ENCODE peak calls at places on chromosomes 2 and 18, in eight cellular contexts. One of them, this sample, is unnamed.

GRCh38 chr2:58571181-58571852 is 330.2 kb upstream of the FANCL start:
- DNase-seq in transverse colon: peak; percentile 30
- DNase-seq in IMR-90: peak; percentile 69
- DNase-seq in stomach: no peak
- DNase-seq in breast epithelium: peak; percentile 27
- DNase-seq in Peyer's patch: no peak
- DNase-seq in heart left ventricle: no peak
- DNase-seq in K562: peak; percentile 66
- DNase-seq in this sample: no peak

GRCh38 chr2:56338232-56338631 is 154.4 kb downstream of the CCDC85A start:
- DNase-seq in transverse colon: no peak
- DNase-seq in IMR-90: no peak
- DNase-seq in stomach: no peak
- DNase-seq in breast epithelium: no peak
- DNase-seq in Peyer's patch: no peak
- DNase-seq in heart left ventricle: no peak
- DNase-seq in K562: no peak
- DNase-seq in this sample: no peak

GRCh38 chr2:46315103-46315890 is 18.1 kb downstream of the EPAS1 start:
- DNase-seq in transverse colon: peak; percentile 85
- DNase-seq in IMR-90: peak; percentile 95
- DNase-seq in stomach: peak; percentile 91
- DNase-seq in breast epithelium: peak; percentile 91
- DNase-seq in Peyer's patch: peak; percentile 91
- DNase-seq in heart left ventricle: peak; percentile 92
- DNase-seq in K562: peak; percentile 87
- DNase-seq in this sample: peak; percentile 97

GRCh38 chr2:105439130-105439529 is 40.3 kb upstream of the FHL2 start:
- DNase-seq in transverse colon: no peak
- DNase-seq in IMR-90: no peak
- DNase-seq in stomach: no peak
- DNase-seq in breast epithelium: no peak
- DNase-seq in Peyer's patch: no peak
- DNase-seq in heart left ventricle: no peak
- DNase-seq in K562: no peak
- DNase-seq in this sample: no peak

GRCh38 chr18:22752014-22752413 is 181.1 kb upstream of the RBBP8 start:
- DNase-seq in transverse colon: no peak
- DNase-seq in IMR-90: no peak
- DNase-seq in stomach: no peak
- DNase-seq in breast epithelium: no peak
- DNase-seq in Peyer's patch: no peak
- DNase-seq in heart left ventricle: no peak
- DNase-seq in K562: no peak
- DNase-seq in this sample: no peak

GRCh38 chr2:232898592-232899541 is 28.8 kb downstream of the SNORC start:
- DNase-seq in transverse colon: no peak
- DNase-seq in IMR-90: peak; percentile 75
- DNase-seq in stomach: peak; percentile 14
- DNase-seq in breast epithelium: no peak
- DNase-seq in Peyer's patch: no peak
- DNase-seq in heart left ventricle: no peak
- DNase-seq in K562: no peak
- DNase-seq in this sample: no peak

GRCh38 chr2:163558286-163559009 is 177.4 kb downstream of the FIGN start:
- DNase-seq in transverse colon: no peak
- DNase-seq in IMR-90: no peak
- DNase-seq in stomach: no peak
- DNase-seq in breast epithelium: no peak
- DNase-seq in Peyer's patch: no peak
- DNase-seq in heart left ventricle: no peak
- DNase-seq in K562: no peak
- DNase-seq in this sample: no peak

GRCh38 chr2:216017365-216017764 is 4.0 kb upstream of the MREG start:
- DNase-seq in transverse colon: peak; percentile 33
- DNase-seq in IMR-90: peak; percentile 33
- DNase-seq in stomach: no peak
- DNase-seq in breast epithelium: peak; percentile 56
- DNase-seq in Peyer's patch: no peak
- DNase-seq in heart left ventricle: no peak
- DNase-seq in K562: no peak
- DNase-seq in this sample: no peak

DNA sequence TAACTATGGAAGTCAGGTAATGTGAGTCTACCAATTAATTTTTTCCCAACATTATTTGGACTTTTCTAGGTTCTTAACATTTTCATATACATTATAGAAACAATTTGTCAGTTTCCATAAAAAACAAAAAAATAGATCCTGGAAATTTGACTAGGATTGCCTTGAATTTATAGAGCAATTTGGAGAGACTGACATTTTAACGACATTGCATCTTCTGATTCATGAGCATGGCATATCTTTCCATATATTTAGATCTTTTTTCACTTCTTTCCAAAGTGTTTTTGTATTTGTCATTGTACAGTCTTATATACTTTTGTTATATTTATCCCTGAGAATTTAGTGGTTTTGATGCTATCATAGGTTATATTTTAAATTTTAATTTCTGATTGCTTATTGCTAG is 42.0 kb downstream of the ANKRD12 start:
- DNase-seq in transverse colon: no peak
- DNase-seq in IMR-90: no peak
- DNase-seq in stomach: no peak
- DNase-seq in breast epithelium: no peak
- DNase-seq in Peyer's patch: no peak
- DNase-seq in heart left ventricle: no peak
- DNase-seq in K562: no peak
- DNase-seq in this sample: no peak
- H3K4me1 ChIP-seq in transverse colon: peaks cover 6% of the 10 kb centered on the region
- H3K4me1 ChIP-seq in IMR-90: no peaks in the 10 kb centered on the region
- H3K4me1 ChIP-seq in stomach: peaks cover 71% of the 10 kb centered on the region
- H3K4me1 ChIP-seq in breast epithelium: no peaks in the 10 kb centered on the region
- H3K4me1 ChIP-seq in Peyer's patch: no peaks in the 10 kb centered on the region
- H3K4me1 ChIP-seq in heart left ventricle: peaks cover 17% of the 10 kb centered on the region
- H3K4me1 ChIP-seq in K562: peaks cover 6% of the 10 kb centered on the region
- H3K4me1 ChIP-seq in this sample: no peaks in the 10 kb centered on the region

GRCh38 chr2:84946204-84947009 is 24.6 kb upstream of the KCMF1 start:
- DNase-seq in transverse colon: peak; percentile 77
- DNase-seq in IMR-90: peak; percentile 91
- DNase-seq in stomach: peak; percentile 57
- DNase-seq in breast epithelium: no peak
- DNase-seq in Peyer's patch: peak; percentile 83
- DNase-seq in heart left ventricle: no peak
- DNase-seq in K562: no peak
- DNase-seq in this sample: no peak
- TF ChIP-seq POLR2A in transverse colon: peak; percentile 72
- TF ChIP-seq POLR2A in IMR-90: peak; percentile 68
- TF ChIP-seq POLR2A in stomach: no peak
- TF ChIP-seq POLR2A in breast epithelium: no peak
- TF ChIP-seq POLR2A in Peyer's patch: peak; percentile 46
- TF ChIP-seq POLR2A in heart left ventricle: no peak
- TF ChIP-seq POLR2A in K562: no peak
- TF ChIP-seq POLR2A in this sample: no peak

GRCh38 chr2:9407363-9407811 is 15.9 kb downstream of the ITGB1BP1 start:
- DNase-seq in transverse colon: no peak
- DNase-seq in IMR-90: peak; percentile 47
- DNase-seq in stomach: no peak
- DNase-seq in breast epithelium: no peak
- DNase-seq in Peyer's patch: no peak
- DNase-seq in heart left ventricle: no peak
- DNase-seq in K562: no peak
- DNase-seq in this sample: no peak

GRCh38 chr2:9408641-9409151 is 14.6 kb downstream of the ITGB1BP1 start:
- DNase-seq in transverse colon: no peak
- DNase-seq in IMR-90: no peak
- DNase-seq in stomach: no peak
- DNase-seq in breast epithelium: peak; percentile 65
- DNase-seq in Peyer's patch: no peak
- DNase-seq in heart left ventricle: no peak
- DNase-seq in K562: no peak
- DNase-seq in this sample: no peak

GRCh38 chr2:9405636-9406035 is 17.7 kb downstream of the ITGB1BP1 start:
- DNase-seq in transverse colon: no peak
- DNase-seq in IMR-90: peak; percentile 73
- DNase-seq in stomach: no peak
- DNase-seq in breast epithelium: no peak
- DNase-seq in Peyer's patch: no peak
- DNase-seq in heart left ventricle: no peak
- DNase-seq in K562: no peak
- DNase-seq in this sample: no peak

GRCh38 chr2:9403924-9404323 is 19.4 kb downstream of the ITGB1BP1 start:
- DNase-seq in transverse colon: no peak
- DNase-seq in IMR-90: peak; percentile 83
- DNase-seq in stomach: no peak
- DNase-seq in breast epithelium: no peak
- DNase-seq in Peyer's patch: no peak
- DNase-seq in heart left ventricle: no peak
- DNase-seq in K562: no peak
- DNase-seq in this sample: no peak

GRCh38 chr2:9406529-9407362 is 16.6 kb downstream of the ITGB1BP1 start:
- DNase-seq in transverse colon: no peak
- DNase-seq in IMR-90: peak; percentile 70
- DNase-seq in stomach: no peak
- DNase-seq in breast epithelium: no peak
- DNase-seq in Peyer's patch: no peak
- DNase-seq in heart left ventricle: no peak
- DNase-seq in K562: no peak
- DNase-seq in this sample: no peak
- H3K36me3 ChIP-seq in transverse colon: peaks cover 14% of the 10 kb centered on the region
- H3K36me3 ChIP-seq in IMR-90: peaks cover 24% of the 10 kb centered on the region
- H3K36me3 ChIP-seq in stomach: peaks cover 92% of the 10 kb centered on the region
- H3K36me3 ChIP-seq in breast epithelium: no peaks in the 10 kb centered on the region
- H3K36me3 ChIP-seq in Peyer's patch: no peaks in the 10 kb centered on the region
- H3K36me3 ChIP-seq in heart left ventricle: peaks cover 10% of the 10 kb centered on the region
- H3K36me3 ChIP-seq in K562: peaks cover 41% of the 10 kb centered on the region
- H3K36me3 ChIP-seq in this sample: no peaks in the 10 kb centered on the region

GRCh38 chr2:97713296-97714083 is at the start of gene ZAP70:
- DNase-seq in transverse colon: no peak
- DNase-seq in IMR-90: no peak
- DNase-seq in stomach: no peak
- DNase-seq in breast epithelium: no peak
- DNase-seq in Peyer's patch: peak; percentile 50
- DNase-seq in heart left ventricle: no peak
- DNase-seq in K562: no peak
- DNase-seq in this sample: peak; percentile 40
- H3K4me1 ChIP-seq in transverse colon: no peaks in the 10 kb centered on the region
- H3K4me1 ChIP-seq in IMR-90: no peaks in the 10 kb centered on the region
- H3K4me1 ChIP-seq in stomach: no peaks in the 10 kb centered on the region
- H3K4me1 ChIP-seq in breast epithelium: no peaks in the 10 kb centered on the region
- H3K4me1 ChIP-seq in Peyer's patch: no peaks in the 10 kb centered on the region
- H3K4me1 ChIP-seq in heart left ventricle: no peaks in the 10 kb centered on the region
- H3K4me1 ChIP-seq in K562: peaks cover 48% of the 10 kb centered on the region
- H3K4me1 ChIP-seq in this sample: no peaks in the 10 kb centered on the region

GRCh38 chr2:172103471-172104292 is 982 bp upstream of the DLX2 start:
- DNase-seq in transverse colon: peak; percentile 83
- DNase-seq in IMR-90: peak; percentile 86
- DNase-seq in stomach: peak; percentile 82
- DNase-seq in breast epithelium: peak; percentile 56
- DNase-seq in Peyer's patch: peak; percentile 88
- DNase-seq in heart left ventricle: peak; percentile 83
- DNase-seq in K562: peak; percentile 92
- DNase-seq in this sample: peak; percentile 86
- TF ChIP-seq POLR2A in transverse colon: no peak
- TF ChIP-seq POLR2A in IMR-90: no peak
- TF ChIP-seq POLR2A in stomach: no peak
- TF ChIP-seq POLR2A in breast epithelium: no peak
- TF ChIP-seq POLR2A in Peyer's patch: no peak
- TF ChIP-seq POLR2A in heart left ventricle: no peak
- TF ChIP-seq POLR2A in K562: no peak
- TF ChIP-seq POLR2A in this sample: no peak

DNA sequence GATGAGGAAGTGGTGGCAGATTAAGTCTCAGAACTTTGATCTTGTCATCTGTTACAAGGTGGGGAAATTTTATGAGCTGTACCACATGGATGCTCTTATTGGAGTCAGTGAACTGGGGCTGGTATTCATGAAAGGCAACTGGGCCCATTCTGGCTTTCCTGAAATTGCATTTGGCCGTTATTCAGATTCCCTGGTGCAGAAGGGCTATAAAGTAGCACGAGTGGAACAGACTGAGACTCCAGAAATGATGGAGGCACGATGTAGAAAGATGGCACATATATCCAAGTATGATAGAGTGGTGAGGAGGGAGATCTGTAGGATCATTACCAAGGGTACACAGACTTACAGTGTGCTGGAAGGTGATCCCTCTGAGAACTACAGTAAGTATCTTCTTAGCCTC is 16.3 kb downstream of the MSH6 start:
- DNase-seq in transverse colon: no peak
- DNase-seq in IMR-90: no peak
- DNase-seq in stomach: no peak
- DNase-seq in breast epithelium: no peak
- DNase-seq in Peyer's patch: no peak
- DNase-seq in heart left ventricle: no peak
- DNase-seq in K562: no peak
- DNase-seq in this sample: no peak
- H3K36me3 ChIP-seq in transverse colon: peaks cover 55% of the 10 kb centered on the region
- H3K36me3 ChIP-seq in IMR-90: peaks cover 68% of the 10 kb centered on the region
- H3K36me3 ChIP-seq in stomach: peaks cover 99% of the 10 kb centered on the region
- H3K36me3 ChIP-seq in breast epithelium: peaks cover 11% of the 10 kb centered on the region
- H3K36me3 ChIP-seq in Peyer's patch: no peaks in the 10 kb centered on the region
- H3K36me3 ChIP-seq in heart left ventricle: peaks cover 29% of the 10 kb centered on the region
- H3K36me3 ChIP-seq in K562: peaks cover 98% of the 10 kb centered on the region
- H3K36me3 ChIP-seq in this sample: no peaks in the 10 kb centered on the region

GRCh38 chr18:31678425-31678824 is 6.0 kb downstream of the B4GALT6 start:
- DNase-seq in transverse colon: no peak
- DNase-seq in IMR-90: no peak
- DNase-seq in stomach: no peak
- DNase-seq in breast epithelium: no peak
- DNase-seq in Peyer's patch: no peak
- DNase-seq in heart left ventricle: no peak
- DNase-seq in K562: no peak
- DNase-seq in this sample: no peak
- H3K4me1 ChIP-seq in transverse colon: peaks cover 6% of the 10 kb centered on the region
- H3K4me1 ChIP-seq in IMR-90: no peaks in the 10 kb centered on the region
- H3K4me1 ChIP-seq in stomach: peaks cover 29% of the 10 kb centered on the region
- H3K4me1 ChIP-seq in breast epithelium: no peaks in the 10 kb centered on the region
- H3K4me1 ChIP-seq in Peyer's patch: no peaks in the 10 kb centered on the region
- H3K4me1 ChIP-seq in heart left ventricle: no peaks in the 10 kb centered on the region
- H3K4me1 ChIP-seq in K562: no peaks in the 10 kb centered on the region
- H3K4me1 ChIP-seq in this sample: no peaks in the 10 kb centered on the region

GRCh38 chr2:181894381-181894780 is 2.9 kb downstream of the ITPRID2 start:
- DNase-seq in transverse colon: no peak
- DNase-seq in IMR-90: no peak
- DNase-seq in stomach: no peak
- DNase-seq in breast epithelium: no peak
- DNase-seq in Peyer's patch: no peak
- DNase-seq in heart left ventricle: no peak
- DNase-seq in K562: no peak
- DNase-seq in this sample: no peak

GRCh38 chr2:181887056-181887455 is 4.5 kb upstream of the ITPRID2 start:
- DNase-seq in transverse colon: no peak
- DNase-seq in IMR-90: no peak
- DNase-seq in stomach: no peak
- DNase-seq in breast epithelium: no peak
- DNase-seq in Peyer's patch: no peak
- DNase-seq in heart left ventricle: no peak
- DNase-seq in K562: no peak
- DNase-seq in this sample: no peak

GRCh38 chr2:181891966-181892794 is 650 bp downstream of the ITPRID2 start:
- DNase-seq in transverse colon: peak; percentile 71
- DNase-seq in IMR-90: peak; percentile 55
- DNase-seq in stomach: peak; percentile 71
- DNase-seq in breast epithelium: peak; percentile 46
- DNase-seq in Peyer's patch: peak; percentile 88
- DNase-seq in heart left ventricle: peak; percentile 78
- DNase-seq in K562: peak; percentile 69
- DNase-seq in this sample: peak; percentile 68

GRCh38 chr2:181892795-181893435 is 1.4 kb downstream of the ITPRID2 start:
- DNase-seq in transverse colon: no peak
- DNase-seq in IMR-90: peak; percentile 58
- DNase-seq in stomach: no peak
- DNase-seq in breast epithelium: no peak
- DNase-seq in Peyer's patch: no peak
- DNase-seq in heart left ventricle: no peak
- DNase-seq in K562: no peak
- DNase-seq in this sample: no peak

GRCh38 chr2:181891258-181891965 is at the start of gene ITPRID2:
- DNase-seq in transverse colon: peak; percentile 91
- DNase-seq in IMR-90: peak; percentile 89
- DNase-seq in stomach: peak; percentile 92
- DNase-seq in breast epithelium: peak; percentile 69
- DNase-seq in Peyer's patch: peak; percentile 91
- DNase-seq in heart left ventricle: peak; percentile 90
- DNase-seq in K562: peak; percentile 97
- DNase-seq in this sample: peak; percentile 91
- TF ChIP-seq POLR2A in transverse colon: no peak
- TF ChIP-seq POLR2A in IMR-90: no peak
- TF ChIP-seq POLR2A in stomach: no peak
- TF ChIP-seq POLR2A in breast epithelium: no peak
- TF ChIP-seq POLR2A in Peyer's patch: no peak
- TF ChIP-seq POLR2A in heart left ventricle: no peak
- TF ChIP-seq POLR2A in K562: no peak
- TF ChIP-seq POLR2A in this sample: no peak

This sample was measured in right lobe of liver.